ENCODE peak calls at places on chromosomes 2 and 18, in seven cellular contexts. G is Peyer's patch, S is K562, V is stomach, U is adrenal gland, X is transverse colon, B is body of pancreas. H is an unnamed sample.

GRCh38 chr2:37825586-37825985 is 99.5 kb upstream of the RMDN2 start:
- DNase-seq in G (no peak), S (no peak), V (no peak), U (no peak), X (no peak), B (no peak), H (no peak)

GRCh38 chr2:236257575-236257974 is 6.6 kb downstream of the ASB18 start:
- DNase-seq in G (no peak), S (no peak), V (no peak), U (no peak), X (no peak), B (no peak), H (no peak)

GRCh38 chr2:122255924-122256323 is 500.5 kb downstream of the TSN start:
- DNase-seq in G (no peak), S (no peak), V (no peak), U (no peak), X (no peak), B (no peak), H (no peak)

GRCh38 chr2:229221641-229222040 is 49.4 kb downstream of the PID1 start:
- DNase-seq in G (no peak), S (no peak), V (no peak), U (no peak), X (no peak), B (no peak), H (no peak)

GRCh38 chr2:220555961-220556360 is 928.5 kb downstream of the SLC4A3 start:
- DNase-seq in G (no peak), S (no peak), V (no peak), U (no peak), X (no peak), B (no peak), H (no peak)

GRCh38 chr2:33340265-33340664 is 136.2 kb upstream of the RASGRP3 start:
- DNase-seq in G (peak; percentile 53), S (no peak), V (no peak), U (peak; percentile 92), X (peak; percentile 14), B (peak; percentile 60), H (no peak)

GRCh38 chr2:121605820-121606733 is 43.2 kb downstream of the CLASP1 start:
- DNase-seq in G (no peak), S (no peak), V (no peak), U (no peak), X (no peak), B (no peak), H (no peak)

GRCh38 chr18:76459687-76460350 is 35.2 kb downstream of the ZNF516 start:
- DNase-seq in G (peak; percentile 42), S (no peak), V (peak; percentile 61), U (peak; percentile 94), X (no peak), B (peak; percentile 86), H (no peak)

GRCh38 chr2:238642973-238643372 is 204.9 kb upstream of the TWIST2 start:
- DNase-seq in G (no peak), S (no peak), V (no peak), U (no peak), X (no peak), B (no peak), H (no peak)

GRCh38 chr2:42050350-42051167 is 2.7 kb downstream of the PKDCC start:
- DNase-seq in G (no peak), S (no peak), V (no peak), U (no peak), X (no peak), B (no peak), H (no peak)

GRCh38 chr18:35605686-35606417 is 24.3 kb downstream of the GALNT1 start:
- DNase-seq in G (no peak), S (no peak), V (no peak), U (no peak), X (no peak), B (no peak), H (no peak)

GRCh38 chr2:104375206-104375605 is 478.7 kb upstream of the POU3F3 start:
- DNase-seq in G (no peak), S (no peak), V (no peak), U (no peak), X (no peak), B (no peak), H (no peak)

GRCh38 chr2:207153266-207153990 is 12.3 kb downstream of the KLF7 start:
- DNase-seq in G (no peak), S (no peak), V (no peak), U (no peak), X (no peak), B (no peak), H (no peak)

GRCh38 chr2:136395590-136395989 is 277.6 kb upstream of the CXCR4 start:
- DNase-seq in G (no peak), S (no peak), V (no peak), U (no peak), X (no peak), B (no peak), H (no peak)

GRCh38 chr2:54176577-54176976 is 61.2 kb downstream of the ACYP2 start:
- DNase-seq in G (no peak), S (no peak), V (no peak), U (peak; percentile 51), X (peak; percentile 9), B (peak; percentile 8), H (peak; percentile 22)

GRCh38 chr2:180227461-180227860 is 220.4 kb upstream of the CWC22 start:
- DNase-seq in G (no peak), S (no peak), V (no peak), U (no peak), X (no peak), B (no peak), H (no peak)

GRCh38 chr2:181052523-181052891 is 72.1 kb downstream of the UBE2E3 start:
- DNase-seq in G (no peak), S (no peak), V (no peak), U (no peak), X (no peak), B (no peak), H (no peak)

GRCh38 chr2:97806738-97807618 is 93.6 kb downstream of the ZAP70 start:
- DNase-seq in G (peak; percentile 93), S (peak; percentile 53), V (peak; percentile 86), U (peak; percentile 89), X (peak; percentile 86), B (peak; percentile 84), H (peak; percentile 86)

GRCh38 chr18:60978338-60978737 is 354.9 kb upstream of the CDH20 start:
- DNase-seq in G (no peak), S (no peak), V (no peak), U (no peak), X (no peak), B (no peak), H (no peak)

GRCh38 chr2:48316753-48317750 is 212.9 kb upstream of the STON1 start:
- DNase-seq in G (no peak), S (no peak), V (no peak), U (no peak), X (no peak), B (no peak), H (peak; percentile 14)

GRCh38 chr2:171433763-171434670 is at the start of the genes DCAF17 and METTL8:
- DNase-seq in G (peak; percentile 98), S (peak; percentile 95), V (peak; percentile 96), U (peak; percentile 96), X (peak; percentile 97), B (peak; percentile 97), H (peak; percentile 97)

GRCh38 chr2:171436307-171436706 is 2.3 kb downstream of the DCAF17 start:
- DNase-seq in G (no peak), S (no peak), V (no peak), U (no peak), X (no peak), B (no peak), H (no peak)

GRCh38 chr2:171432969-171433762 is 624 bp downstream of the METTL8 start:
- DNase-seq in G (peak; percentile 81), S (peak; percentile 54), V (peak; percentile 34), U (peak; percentile 35), X (peak; percentile 72), B (peak; percentile 43), H (peak; percentile 66)

GRCh38 chr2:171432206-171432968 is 1.4 kb downstream of the METTL8 start:
- DNase-seq in G (no peak), S (no peak), V (no peak), U (no peak), X (no peak), B (no peak), H (peak; percentile 24)

GRCh38 chr2:171434671-171434980 is 600 bp downstream of the DCAF17 start:
- DNase-seq in G (no peak), S (no peak), V (no peak), U (no peak), X (peak; percentile 87), B (no peak), H (no peak)
- TF ChIP-seq POLR2A in G (no peak), S (no peak), V (no peak), U (no peak), X (no peak), B (no peak), H (no peak)

DNA sequence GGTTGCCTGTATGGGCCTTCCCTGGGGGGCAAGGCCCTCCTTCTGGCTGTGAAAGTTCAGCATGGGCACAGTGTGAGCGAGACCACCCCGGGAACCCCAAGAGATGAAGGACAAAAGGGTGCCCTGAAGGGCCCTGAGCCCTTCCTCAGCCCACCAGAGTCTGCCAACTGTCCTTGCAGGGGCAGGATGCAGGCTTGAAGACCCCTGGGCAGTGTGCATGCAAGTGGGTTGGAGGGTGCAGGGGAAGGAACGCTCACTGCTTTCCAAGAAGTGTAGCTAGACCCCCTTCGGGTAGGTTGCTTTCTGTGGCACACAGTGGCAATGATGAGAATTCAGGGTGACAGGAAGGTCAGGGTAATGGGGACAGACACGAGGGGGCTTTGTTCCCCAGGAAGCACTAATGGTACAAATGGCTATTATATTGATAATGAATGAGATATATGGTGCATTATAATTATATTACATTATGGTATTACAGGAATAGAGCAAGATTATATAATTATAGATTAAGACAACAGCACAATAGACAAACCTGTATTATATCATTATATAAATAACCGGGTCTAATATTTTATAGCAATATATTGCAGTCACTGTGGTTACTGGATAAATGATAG is 228.7 kb downstream of the ATAD2B start:
- DNase-seq in G (peak; percentile 21), S (no peak), V (no peak), U (no peak), X (no peak), B (no peak), H (no peak)
- TF ChIP-seq POLR2A in G (no peak), S (no peak), V (no peak), U (no peak), X (no peak), B (no peak), H (no peak)

GRCh38 chr2:196448680-196449079 is 190.8 kb upstream of the CCDC150 start:
- DNase-seq in G (no peak), S (no peak), V (no peak), U (no peak), X (no peak), B (no peak), H (no peak)
- TF ChIP-seq POLR2A in G (no peak), S (no peak), V (no peak), U (no peak), X (no peak), B (no peak), H (no peak)

DNA sequence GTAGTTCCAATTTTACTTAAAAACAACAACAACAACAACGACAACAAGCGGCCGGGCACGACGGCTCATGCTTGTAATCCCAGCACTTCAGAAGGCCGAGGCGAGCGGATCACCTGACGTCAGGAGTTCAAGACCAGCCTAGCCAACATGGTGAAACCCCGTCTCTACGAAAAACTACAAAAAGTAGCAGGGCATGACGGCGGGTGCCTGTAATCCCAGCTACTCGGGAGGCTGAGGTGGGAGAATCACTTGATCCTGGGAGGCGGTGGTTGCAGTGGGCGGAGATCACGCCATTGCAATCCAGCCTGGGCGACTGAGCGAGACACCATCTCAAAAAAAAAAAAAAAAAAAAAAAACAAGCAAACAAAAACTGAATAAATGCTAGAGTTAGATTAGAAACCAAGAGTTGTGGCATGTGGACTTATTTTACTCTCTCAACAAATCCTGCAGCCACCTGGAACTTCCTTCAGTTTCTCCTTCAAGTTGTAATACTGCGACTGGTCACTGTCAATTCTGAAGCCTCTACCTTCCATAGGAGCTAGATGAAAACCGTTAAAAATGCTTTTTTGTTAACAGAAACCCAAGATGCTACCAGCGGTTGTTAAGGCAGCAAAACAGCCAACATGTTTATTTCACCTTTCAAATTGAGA is 1.3 kb downstream of the ATP5F1A start:
- DNase-seq in G (peak; percentile 48), S (no peak), V (no peak), U (no peak), X (no peak), B (no peak), H (peak; percentile 65)
- TF ChIP-seq POLR2A in G (no peak), S (no peak), V (no peak), U (no peak), X (no peak), B (no peak), H (no peak)

H was measured in erythroblast.